ENCODE peak calls at places on chromosome 2, in five cellular contexts. S is tibial nerve; R is endothelial cell; A is A172; B is activated CD4-positive, alpha-beta T cell treated with anti-CD3 and anti-CD28 coated beads, Interleukin-2, amount 50 U/mL, for 4 hours. U is an unnamed sample.

GRCh38 chr2:15853903-15854302 is 86.4 kb upstream of the MYCN start:
- DNase-seq in S (no peak), R (no peak), A (no peak), B (no peak), U (no peak)

GRCh38 chr2:159084395-159085370 is 116.2 kb downstream of the TANC1 start:
- DNase-seq in S (no peak), R (no peak), A (no peak), B (no peak), U (no peak)

GRCh38 chr2:15760232-15760890 is 168.7 kb downstream of the DDX1 start:
- DNase-seq in S (no peak), R (no peak), A (no peak), B (no peak), U (no peak)

GRCh38 chr2:74391209-74391579 is 11.1 kb upstream of the DCTN1 start:
- DNase-seq in S (no peak), R (no peak), A (no peak), B (no peak), U (no peak)

GRCh38 chr2:31386648-31387047 is 27.9 kb downstream of the XDH start:
- DNase-seq in S (no peak), R (no peak), A (no peak), B (no peak), U (no peak)

GRCh38 chr2:233418052-233418760 is 63.9 kb downstream of the DGKD start:
- DNase-seq in S (no peak), R (no peak), A (peak; percentile 51), B (no peak), U (no peak)

GRCh38 chr2:37683241-37683640 is 11.8 kb upstream of the CDC42EP3 start:
- DNase-seq in S (no peak), R (no peak), A (no peak), B (no peak), U (no peak)

GRCh38 chr2:44531289-44531688 is 169.5 kb downstream of the CAMKMT start:
- DNase-seq in S (no peak), R (no peak), A (no peak), B (no peak), U (no peak)

U was measured in Caco-2.